ENCODE peak calls at places on chromosomes 11 and 22, in eight cellular contexts. X, W, Q, I, Y, O, J and S are unnamed samples.

GRCh38 chr22:23762866-23763578 is at the start of gene C22orf15:
- DNase-seq in Y (no peak), X (peak; percentile 81), J (no peak), O (no peak), Q (peak; percentile 67), W (no peak), I (no peak), S (no peak)

GRCh38 chr22:36237462-36238347 is 1.6 kb downstream of the APOL2 start:
- DNase-seq in Y (no peak), W (no peak), I (peak; percentile 26), J (no peak), Q (peak; percentile 47), O (no peak), X (no peak), S (no peak)

GRCh38 chr11:1553808-1554594 is 18.1 kb downstream of the DUSP8 start:
- DNase-seq in X (peak; percentile 61), Q (no peak), I (no peak), J (no peak), W (no peak), O (peak; percentile 93), Y (no peak), S (no peak)

GRCh38 chr22:30314918-30315317 is 11.8 kb downstream of the TBC1D10A start:
- DNase-seq in Q (peak; percentile 92), I (no peak), O (no peak), X (no peak), W (peak; percentile 65), J (no peak), Y (no peak), S (peak; percentile 83)

GRCh38 chr11:36454991-36455611 is 55.0 kb downstream of the TRAF6 start:
- DNase-seq in I (no peak), X (peak; percentile 94), Q (peak; percentile 76), W (no peak), Y (no peak), J (no peak), O (no peak), S (no peak)

GRCh38 chr11:64659417-64660144 is 63.4 kb downstream of the NRXN2 start:
- DNase-seq in Q (peak; percentile 92), O (no peak), X (no peak), W (no peak), I (no peak), Y (no peak), J (no peak), S (peak; percentile 94)

GRCh38 chr22:50526849-50527801 is 1.7 kb upstream of the SCO2 start:
- DNase-seq in Q (peak; percentile 23), J (no peak), Y (peak; percentile 91), X (no peak), I (no peak), W (no peak), O (peak; percentile 50), S (peak; percentile 25)

GRCh38 chr11:3058753-3059664 is 1.8 kb upstream of the CARS1 start:
- DNase-seq in J (no peak), W (no peak), X (no peak), I (no peak), Y (no peak), O (no peak), Q (peak; percentile 86), S (peak; percentile 46)

GRCh38 chr22:39384750-39385480 is 14.7 kb upstream of the TAB1 start:
- DNase-seq in O (no peak), Y (no peak), Q (peak; percentile 30), X (peak; percentile 58), W (no peak), J (no peak), I (no peak), S (no peak)

GRCh38 chr11:43012606-43013005 is 299.2 kb upstream of the API5 start:
- DNase-seq in W (no peak), I (no peak), J (no peak), Y (no peak), Q (no peak), X (no peak), O (no peak), S (no peak)

GRCh38 chr11:12159351-12160099 is 49.1 kb downstream of the MICAL2 start:
- DNase-seq in I (no peak), O (no peak), X (no peak), Q (peak; percentile 91), J (no peak), Y (no peak), W (no peak), S (peak; percentile 70)

GRCh38 chr11:68750197-68750987 is 928 bp downstream of the TESMIN start:
- DNase-seq in Y (peak; percentile 85), W (peak; percentile 56), Q (no peak), X (no peak), J (peak; percentile 5), O (peak; percentile 31), I (no peak), S (no peak)

GRCh38 chr22:48849963-48850657 is 977.6 kb downstream of the BRD1 start:
- DNase-seq in O (no peak), W (peak; percentile 30), Q (no peak), J (no peak), X (peak; percentile 44), Y (peak; percentile 53), I (no peak), S (no peak)

GRCh38 chr11:80916180-80916811 is 1475.5 kb upstream of the TENM4 start:
- DNase-seq in Q (no peak), I (no peak), J (no peak), O (no peak), X (peak; percentile 62), Y (no peak), W (no peak), S (no peak)

GRCh38 chr22:42908082-42908746 is 51.1 kb upstream of the ARFGAP3 start:
- DNase-seq in W (no peak), I (no peak), O (no peak), J (no peak), Y (no peak), Q (no peak), X (peak; percentile 49), S (no peak)

GRCh38 chr11:86151188-86152005 is 82.5 kb upstream of the PICALM start:
- DNase-seq in J (no peak), O (peak; percentile 28), Q (peak; percentile 91), W (no peak), Y (no peak), X (peak; percentile 40), I (no peak), S (peak; percentile 79)

GRCh38 chr11:46348986-46349401 is 1.7 kb downstream of the DGKZ start:
- DNase-seq in Q (no peak), X (peak; percentile 69), J (peak; percentile 61), Y (peak; percentile 89), I (peak; percentile 57), W (peak; percentile 79), O (no peak), S (no peak)

GRCh38 chr11:126210871-126211235 is 597 bp downstream of the RPUSD4 start:
- DNase-seq in W (no peak), X (no peak), Q (peak; percentile 9), O (no peak), Y (no peak), J (no peak), I (no peak), S (no peak)

GRCh38 chr22:40498454-40499186 is 128.2 kb downstream of the SGSM3 start:
- DNase-seq in W (no peak), I (peak; percentile 26), J (no peak), O (no peak), X (peak; percentile 77), Q (peak; percentile 95), Y (no peak), S (peak; percentile 100)

GRCh38 chr11:73800407-73800806 is 12.7 kb downstream of the MRPL48 start:
- DNase-seq in O (no peak), Y (no peak), W (no peak), X (no peak), J (no peak), I (no peak), Q (no peak), S (no peak)

GRCh38 chr22:35563211-35563610 is 22.6 kb downstream of the RASD2 start:
- DNase-seq in Q (no peak), O (no peak), Y (no peak), X (no peak), I (no peak), J (no peak), W (no peak), S (no peak)

GRCh38 chr22:27295071-27295470 is 506.5 kb downstream of the MN1 start:
- DNase-seq in O (no peak), W (no peak), X (no peak), I (no peak), J (no peak), Y (no peak), Q (no peak), S (no peak)

GRCh38 chr11:843086-843704 is 543 bp downstream of the TSPAN4 start:
- DNase-seq in X (no peak), W (no peak), J (no peak), Y (peak; percentile 88), I (no peak), O (peak; percentile 52), Q (no peak), S (no peak)

GRCh38 chr11:77473001-77473800 is 693 bp downstream of the PAK1 start:
- DNase-seq in Y (peak; percentile 92), O (peak; percentile 63), Q (peak; percentile 63), I (peak; percentile 44), X (peak; percentile 82), J (peak; percentile 52), W (peak; percentile 67), S (no peak)

GRCh38 chr22:23542933-23543332 is 37.2 kb downstream of the IGLL1 start:
- DNase-seq in Q (peak; percentile 28), I (no peak), O (no peak), X (peak; percentile 18), Y (no peak), W (no peak), J (no peak), S (no peak)

GRCh38 chr11:68430801-68431200 is 29.8 kb upstream of the PPP6R3 start:
- DNase-seq in W (no peak), O (no peak), Y (no peak), Q (no peak), J (no peak), X (peak; percentile 88), I (no peak), S (no peak)